ENCODE peak calls at places on chromosomes 6 and 20, in nine cellular contexts. N, A, Z, L, F, K, E, B and S are unnamed samples.

GRCh38 chr6:91539451-91539850 is 952.6 kb upstream of the MAP3K7 start:
- DNase-seq in K (no peak), A (peak), B (no peak), L (no peak), Z (no peak), N (no peak), E (no peak), F (no peak), S (no peak)

GRCh38 chr20:24095753-24096152 is 107.2 kb upstream of the GGTLC1 start:
- DNase-seq in B (no peak), N (no peak), Z (no peak), E (no peak), A (no peak), L (no peak), F (no peak), K (no peak), S (no peak)

GRCh38 chr20:32792316-32792715 is 27.4 kb upstream of the MAPRE1 start:
- DNase-seq in Z (no peak), N (no peak), B (no peak), A (no peak), F (peak), L (peak), K (peak), E (peak), S (no peak)

GRCh38 chr6:148799647-148800046 is 52.8 kb downstream of the UST start:
- DNase-seq in N (no peak), L (no peak), K (no peak), E (no peak), B (no peak), A (no peak), Z (no peak), F (no peak), S (no peak)

GRCh38 chr6:75230484-75231325 is 12.9 kb downstream of the COX7A2 start:
- DNase-seq in A (peak), E (no peak), B (peak), L (peak), F (no peak), N (no peak), K (peak), Z (peak), S (no peak)

GRCh38 chr6:16244869-16245451 is 6.6 kb downstream of the GMPR start:
- DNase-seq in E (no peak), Z (no peak), F (no peak), B (no peak), L (peak), N (peak), A (peak), K (no peak), S (no peak)

GRCh38 chr20:3871549-3872265 is 17.5 kb upstream of the PANK2 start:
- DNase-seq in A (no peak), K (no peak), Z (no peak), B (no peak), F (no peak), L (no peak), N (no peak), E (no peak), S (no peak)

GRCh38 chr20:19750207-19750606 is 7.9 kb upstream of the RIN2 start:
- DNase-seq in B (no peak), F (no peak), Z (no peak), K (no peak), N (no peak), L (no peak), E (no peak), A (no peak), S (no peak)

GRCh38 chr20:63542696-63543095 is 4.9 kb downstream of the SRMS start:
- DNase-seq in L (no peak), E (no peak), B (peak), F (peak), Z (no peak), N (no peak), A (no peak), K (no peak), S (no peak)

GRCh38 chr6:30493643-30494250 is 4.4 kb downstream of the HLA-E start:
- DNase-seq in Z (no peak), A (no peak), L (no peak), E (no peak), K (no peak), N (no peak), F (peak), B (no peak), S (no peak)

GRCh38 chr6:167644404-167645132 is 182.1 kb upstream of the AFDN start:
- DNase-seq in B (no peak), A (no peak), L (no peak), N (no peak), K (no peak), Z (no peak), E (no peak), F (no peak), S (no peak)

GRCh38 chr20:38805958-38806854 is 709 bp downstream of the PPP1R16B start:
- DNase-seq in E (peak), A (peak), N (no peak), B (peak), L (no peak), F (peak), K (no peak), Z (no peak), S (no peak)

GRCh38 chr6:25627001-25627400 is 25.0 kb upstream of the SCGN start:
- DNase-seq in Z (no peak), A (no peak), N (no peak), F (no peak), K (no peak), E (no peak), L (no peak), B (no peak), S (no peak)

GRCh38 chr6:128997880-128998279 is 114.9 kb downstream of the LAMA2 start:
- DNase-seq in F (no peak), L (no peak), B (no peak), E (no peak), N (no peak), Z (no peak), K (no peak), A (no peak), S (no peak)

GRCh38 chr20:13008761-13009681 is at the start of gene SPTLC3:
- DNase-seq in K (peak), L (peak), Z (no peak), B (peak), E (no peak), F (no peak), A (no peak), N (no peak), S (no peak)

GRCh38 chr6:128111096-128111495 is 210.2 kb upstream of the THEMIS start:
- DNase-seq in B (no peak), E (no peak), A (no peak), L (no peak), Z (no peak), K (peak), F (no peak), N (no peak), S (no peak)

GRCh38 chr6:105871542-105871941 is 214.6 kb upstream of the PRDM1 start:
- DNase-seq in A (no peak), N (no peak), K (no peak), B (no peak), E (no peak), L (no peak), F (no peak), Z (no peak), S (no peak)

GRCh38 chr6:45590225-45590624 is 212.5 kb upstream of the SUPT3H start:
- DNase-seq in F (no peak), Z (peak), B (no peak), L (no peak), A (no peak), N (no peak), E (no peak), K (peak), S (no peak)

GRCh38 chr6:89080281-89081128 is at the start of gene PNRC1:
- DNase-seq in N (peak), E (peak), A (peak), Z (peak), L (peak), K (peak), F (peak), B (peak), S (peak)

GRCh38 chr20:44956410-44956809 is 3.8 kb downstream of the TOMM34 start:
- DNase-seq in Z (no peak), B (no peak), A (no peak), N (no peak), K (no peak), F (no peak), L (no peak), E (no peak), S (no peak)

GRCh38 chr6:130620338-130620781 is 206.8 kb upstream of the SMLR1 start:
- DNase-seq in K (peak), L (no peak), A (no peak), Z (no peak), N (no peak), F (no peak), B (no peak), E (no peak), S (no peak)